ENCODE peak calls at places on chromosomes 4 and X, in four cellular contexts. M, K, T and J are unnamed samples.

GRCh38 chrX:16444353-16444752 is 205.6 kb upstream of the S100G start:
- DNase-seq in M (no peak), T (no peak), K (no peak), J (peak)

GRCh38 chr4:25096553-25097443 is 63.5 kb downstream of the SEPSECS start:
- DNase-seq in K (no peak), M (no peak), T (no peak), J (no peak)

GRCh38 chrX:133056341-133056740 is 40.6 kb downstream of the USP26 start:
- DNase-seq in K (no peak), M (no peak), T (no peak), J (no peak)

GRCh38 chr4:186699298-186699697 is 24.4 kb downstream of the FAT1 start:
- DNase-seq in K (no peak), M (no peak), T (no peak), J (peak)

GRCh38 chr4:119135721-119136121 is at the start of gene MYOZ2:
- DNase-seq in M (no peak), T (peak), K (no peak), J (peak)

GRCh38 chrX:153226344-153227190 is 47.5 kb downstream of the MAGEA1 start:
- DNase-seq in T (no peak), K (peak), M (no peak), J (peak)

GRCh38 chr4:73606465-73606974 is 13.7 kb downstream of the RASSF6 start:
- DNase-seq in T (no peak), M (peak), K (no peak), J (no peak)

GRCh38 chr4:150323551-150324325 is 245.5 kb downstream of the DCLK2 start:
- DNase-seq in T (peak), K (no peak), M (no peak), J (peak)

GRCh38 chrX:123357941-123358340 is 173.9 kb downstream of the GRIA3 start:
- DNase-seq in T (no peak), M (peak), K (no peak), J (no peak)

GRCh38 chr4:38411092-38411491 is 252.9 kb upstream of the KLF3 start:
- DNase-seq in K (no peak), T (no peak), M (peak), J (no peak)

GRCh38 chr4:35538807-35539206 is 705.5 kb downstream of the ARAP2 start:
- DNase-seq in T (no peak), M (no peak), K (no peak), J (no peak)

GRCh38 chr4:149512489-149512888 is 303.2 kb downstream of the IQCM start:
- DNase-seq in T (no peak), K (no peak), M (no peak), J (no peak)

GRCh38 chr4:15556533-15556932 is 86.9 kb downstream of the CC2D2A start:
- DNase-seq in T (no peak), M (no peak), K (no peak), J (no peak)

GRCh38 chr4:79164961-79165610 is 160.8 kb downstream of the NAA11 start:
- DNase-seq in M (no peak), K (no peak), T (no peak), J (no peak)

GRCh38 chr4:85938062-85938461 is 421.8 kb downstream of the MAPK10 start:
- DNase-seq in T (no peak), K (no peak), M (no peak), J (no peak)

GRCh38 chr4:54067163-54067562 is 2.8 kb upstream of the CHIC2 start:
- DNase-seq in M (no peak), T (peak), K (no peak), J (peak)

GRCh38 chr4:24166501-24166900 is 276.7 kb upstream of the PPARGC1A start:
- DNase-seq in T (no peak), M (no peak), K (no peak), J (no peak)

GRCh38 chr4:60201052-60201673 is 999.0 kb upstream of the ADGRL3 start:
- DNase-seq in M (no peak), T (peak), K (peak), J (peak)

GRCh38 chrX:15496809-15497208 is 3.7 kb upstream of the PIR start:
- DNase-seq in K (no peak), T (peak), M (no peak), J (no peak)

GRCh38 chrX:139877710-139878414 is 55.0 kb downstream of the ATP11C start:
- DNase-seq in T (no peak), M (no peak), K (no peak), J (peak)

GRCh38 chrX:113868169-113868568 is 715.7 kb upstream of the HTR2C start:
- DNase-seq in K (peak), M (no peak), T (no peak), J (no peak)

GRCh38 chrX:29397506-29397905 is 810.3 kb downstream of the IL1RAPL1 start:
- DNase-seq in M (no peak), K (no peak), T (no peak), J (peak)

GRCh38 chr4:52126946-52127345 is 75.8 kb downstream of the SPATA18 start:
- DNase-seq in M (no peak), T (no peak), K (no peak), J (peak)

GRCh38 chr4:39706334-39706733 is 8.4 kb downstream of the UBE2K start:
- DNase-seq in M (no peak), T (peak), K (no peak), J (peak)

GRCh38 chrX:17769701-17770269 is 32.5 kb downstream of the SCML1 start:
- DNase-seq in K (no peak), T (no peak), M (no peak), J (no peak)

GRCh38 chr4:87377816-87378215 is 13.2 kb downstream of the HSD17B11 start:
- DNase-seq in M (no peak), T (no peak), K (no peak), J (no peak)

GRCh38 chrX:20056704-20057103 is 60.0 kb downstream of the MAP7D2 start:
- DNase-seq in K (no peak), T (no peak), M (no peak), J (peak)

GRCh38 chr4:154310578-154310977 is 181.0 kb downstream of the DCHS2 start:
- DNase-seq in M (no peak), K (no peak), T (no peak), J (no peak)

GRCh38 chr4:154308207-154308606 is 183.4 kb downstream of the DCHS2 start:
- DNase-seq in M (no peak), K (no peak), T (no peak), J (no peak)

GRCh38 chr4:154304679-154305078 is 186.9 kb downstream of the DCHS2 start:
- DNase-seq in M (no peak), K (no peak), T (no peak), J (no peak)
- TF ChIP-seq FOS in M (no peak), K (no peak), T (no peak), J (no peak)

GRCh38 chr4:14334166-14334565 is 668.1 kb upstream of the CPEB2 start:
- DNase-seq in K (no peak), T (no peak), M (no peak), J (no peak)

GRCh38 chr4:14338866-14339265 is 663.4 kb upstream of the CPEB2 start:
- DNase-seq in K (no peak), T (no peak), M (no peak), J (no peak)

GRCh38 chr4:14335872-14336271 is 666.4 kb upstream of the CPEB2 start:
- DNase-seq in K (no peak), M (no peak), T (no peak), J (no peak)

GRCh38 chr4:14338206-14338605 is 664.1 kb upstream of the CPEB2 start:
- DNase-seq in M (no peak), T (no peak), K (no peak), J (peak)

DNA sequence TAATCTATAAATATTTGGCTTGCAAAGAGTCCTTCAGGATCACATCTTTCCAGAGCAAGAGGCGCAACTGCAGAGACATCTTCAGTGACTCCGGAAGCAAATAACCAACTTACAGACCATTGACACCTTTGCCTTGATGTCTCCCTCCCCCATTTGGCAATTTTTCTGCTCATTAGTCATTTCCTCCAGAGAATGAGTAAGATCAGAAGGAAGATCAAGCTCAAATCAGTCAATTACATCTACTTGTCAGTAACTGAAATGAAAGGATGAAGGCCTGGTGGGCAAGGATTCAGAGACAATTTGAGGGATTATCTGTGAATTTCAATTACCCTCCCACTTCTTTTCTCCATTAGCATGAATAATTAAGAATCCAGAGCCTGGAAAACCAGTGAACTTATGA is 665.6 kb upstream of the CPEB2 start:
- DNase-seq in K (no peak), M (no peak), T (no peak), J (no peak)
- TF ChIP-seq FOS in K (no peak), M (no peak), T (no peak), J (no peak)

DNA sequence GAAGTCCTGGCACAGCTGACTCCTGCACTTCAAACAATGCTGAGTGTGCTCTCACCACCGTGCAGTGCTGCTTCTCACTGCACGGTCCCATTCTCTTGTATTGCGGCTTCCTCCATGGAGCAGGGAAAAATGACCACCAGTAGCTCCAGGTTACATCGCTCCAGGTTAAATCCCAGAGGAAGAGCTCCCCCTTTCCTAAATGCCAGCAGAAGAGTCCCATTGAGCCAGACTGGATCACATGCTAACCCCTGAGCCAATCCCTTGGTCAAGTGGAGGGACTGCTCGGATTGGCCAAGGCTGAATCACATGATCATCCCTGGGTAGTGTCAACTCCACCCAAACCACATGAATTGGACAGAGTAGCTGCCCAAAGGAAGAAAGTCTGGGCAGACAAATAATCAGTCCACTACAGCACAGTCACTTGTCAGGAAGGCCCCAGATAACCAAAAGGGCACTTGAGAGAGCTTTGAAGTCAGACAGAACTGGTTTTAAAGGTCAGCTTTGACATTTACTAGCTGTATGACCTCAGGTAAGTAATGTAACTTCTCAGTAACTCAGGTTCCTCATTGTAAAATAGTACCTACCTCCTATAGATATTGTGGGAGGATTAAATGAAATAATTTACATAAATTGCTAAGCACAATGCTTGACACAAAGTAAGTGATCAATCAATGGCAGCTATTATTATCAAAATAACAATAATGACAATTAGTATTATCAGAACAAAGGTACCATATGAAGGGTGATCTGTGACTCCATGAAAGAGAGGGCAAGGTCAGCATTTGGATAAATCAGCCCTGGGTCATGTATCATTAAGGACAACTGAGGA is 14.3 kb downstream of the TEC start:
- DNase-seq in M (no peak), T (no peak), K (peak), J (no peak)
- TF ChIP-seq FOS in M (no peak), T (no peak), K (peak), J (no peak)

DNA sequence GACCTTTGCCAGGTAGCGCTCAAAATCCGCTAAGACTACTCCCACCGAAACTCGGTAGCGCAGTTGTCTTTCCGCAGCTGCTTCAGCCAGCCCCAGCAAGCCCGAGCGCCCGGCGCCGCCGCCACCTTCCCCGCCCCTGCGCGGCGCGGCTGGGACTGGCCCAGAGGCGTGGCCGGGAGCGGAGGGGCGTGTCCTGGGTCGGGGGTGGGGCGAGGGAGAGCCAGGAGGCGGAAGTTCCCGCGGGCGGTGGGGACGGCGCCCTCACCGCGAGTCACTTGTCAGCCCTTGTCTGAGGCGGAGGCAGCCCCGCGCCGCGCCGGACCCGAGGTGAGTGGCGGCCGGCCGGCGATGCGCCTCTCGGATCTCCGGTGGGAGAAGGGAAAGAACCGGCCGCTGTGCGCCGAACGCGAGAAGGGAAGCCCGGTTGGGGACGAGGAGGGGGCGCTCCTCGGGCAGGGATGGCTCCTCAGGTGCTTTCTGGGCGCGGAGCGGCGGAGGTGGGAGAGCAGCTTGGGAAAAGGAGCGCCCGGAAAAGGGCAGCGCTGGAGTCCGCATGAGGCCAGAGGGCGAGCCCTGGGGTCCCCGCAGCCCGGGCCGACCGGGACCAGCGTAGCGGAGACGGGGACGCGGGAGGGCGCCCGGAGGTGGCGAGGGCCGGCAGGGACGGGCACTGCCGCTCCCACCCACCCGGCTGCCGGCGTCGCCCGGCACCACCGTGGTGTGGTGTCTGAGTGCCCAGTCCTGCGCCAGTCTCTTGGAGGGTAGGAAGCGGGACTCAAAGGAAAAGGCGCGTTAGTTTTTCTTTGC is at the start of gene PDLIM5:
- DNase-seq in M (peak), T (peak), K (peak), J (peak)
- TF ChIP-seq FOS in M (no peak), T (peak), K (no peak), J (no peak)

DNA sequence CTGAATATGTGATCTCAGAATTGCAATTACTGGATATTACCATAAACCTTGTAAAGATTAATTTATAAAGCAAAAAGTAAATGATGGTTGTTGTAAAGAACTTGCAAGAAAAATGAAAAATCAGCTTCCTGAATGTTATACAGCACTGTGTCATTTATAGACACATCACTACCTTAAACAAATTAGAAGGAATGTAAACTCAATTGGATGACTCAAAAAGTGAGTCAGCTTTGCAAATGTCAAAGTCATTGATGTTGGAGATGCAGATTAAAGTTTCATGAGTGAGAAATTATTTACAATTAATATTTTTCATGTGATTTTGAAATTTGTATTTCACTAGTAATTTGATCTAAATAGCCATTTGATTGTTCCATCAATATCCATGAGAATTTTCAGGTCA is 193.2 kb downstream of the RAPGEF2 start:
- DNase-seq in K (no peak), T (peak), M (no peak), J (peak)
- TF ChIP-seq FOS in K (no peak), T (peak), M (no peak), J (peak)

DNA sequence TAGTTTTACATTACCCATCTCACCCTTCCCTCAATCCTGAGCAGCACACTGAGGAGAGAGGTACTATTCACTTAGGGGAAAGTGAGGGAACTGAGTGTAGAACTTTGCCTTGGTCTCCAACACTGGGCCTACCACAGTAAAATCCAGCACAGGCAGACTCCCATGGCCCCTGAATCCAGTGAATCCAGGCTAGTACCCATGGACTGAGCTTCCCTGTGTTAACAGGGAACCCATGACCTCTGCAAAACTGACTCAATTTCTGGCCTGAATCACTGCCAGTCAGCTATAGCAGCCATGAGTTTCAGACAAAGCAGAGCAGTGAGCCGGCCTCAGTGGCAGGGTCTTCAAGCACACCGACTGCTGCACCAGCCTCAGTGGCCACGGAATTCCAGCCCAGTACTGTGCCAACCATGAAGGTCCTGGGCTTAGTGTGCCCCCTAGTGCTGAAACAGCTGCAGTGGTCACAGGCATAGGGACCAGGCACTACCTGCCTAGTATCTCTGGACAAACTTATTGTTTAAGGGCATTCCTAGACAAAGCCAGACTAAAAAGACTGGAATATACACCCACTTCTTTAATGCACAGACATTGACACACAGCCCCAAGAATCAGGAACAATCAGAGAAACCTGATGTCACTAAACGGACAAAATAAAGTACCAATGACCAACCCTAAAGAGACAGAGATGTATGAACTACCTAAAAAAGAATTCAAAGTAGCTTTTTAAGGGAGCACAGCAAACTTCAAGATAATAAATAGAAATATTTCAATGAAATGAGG is 127.4 kb upstream of the RPL34 start:
- DNase-seq in T (no peak), K (peak), M (no peak), J (peak)
- TF ChIP-seq FOS in T (no peak), K (no peak), M (no peak), J (no peak)

DNA sequence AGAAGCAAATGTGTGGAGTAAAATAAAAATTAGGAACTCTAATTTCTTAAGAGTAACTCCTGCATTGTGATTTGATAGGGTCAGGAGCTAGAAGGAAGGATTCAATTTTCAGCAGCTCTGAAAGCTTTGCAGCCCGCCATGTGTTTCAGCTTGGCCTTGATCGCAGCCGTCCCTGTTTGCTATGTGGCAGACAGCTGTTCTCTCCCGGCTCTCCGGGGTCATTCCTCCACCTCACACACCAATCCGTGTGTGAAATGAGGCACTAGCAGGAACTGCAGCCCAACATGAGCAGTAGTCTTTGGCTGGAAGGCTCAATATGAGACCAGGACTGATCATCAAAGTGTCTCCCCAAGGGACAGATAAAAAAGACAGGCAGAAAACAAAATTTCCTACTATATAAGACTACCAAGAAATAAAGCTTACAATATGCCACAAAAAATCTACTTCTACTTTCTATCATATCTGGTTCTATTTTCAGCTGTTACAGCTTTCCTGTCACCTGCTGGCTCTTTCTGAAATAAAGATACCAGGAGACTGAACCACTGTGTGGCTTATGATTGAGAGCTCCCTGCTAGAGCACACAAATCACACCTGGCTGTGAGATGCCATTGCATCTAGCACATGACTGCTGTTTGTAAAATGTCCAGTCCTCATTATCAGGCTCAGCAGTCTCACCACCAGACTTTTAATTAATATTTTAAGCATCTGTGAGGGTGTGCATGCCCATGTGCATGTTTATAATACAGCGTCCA is 44.1 kb upstream of the SEC24B start:
- DNase-seq in K (no peak), T (no peak), M (peak), J (no peak)
- TF ChIP-seq FOS in K (no peak), T (no peak), M (no peak), J (no peak)

DNA sequence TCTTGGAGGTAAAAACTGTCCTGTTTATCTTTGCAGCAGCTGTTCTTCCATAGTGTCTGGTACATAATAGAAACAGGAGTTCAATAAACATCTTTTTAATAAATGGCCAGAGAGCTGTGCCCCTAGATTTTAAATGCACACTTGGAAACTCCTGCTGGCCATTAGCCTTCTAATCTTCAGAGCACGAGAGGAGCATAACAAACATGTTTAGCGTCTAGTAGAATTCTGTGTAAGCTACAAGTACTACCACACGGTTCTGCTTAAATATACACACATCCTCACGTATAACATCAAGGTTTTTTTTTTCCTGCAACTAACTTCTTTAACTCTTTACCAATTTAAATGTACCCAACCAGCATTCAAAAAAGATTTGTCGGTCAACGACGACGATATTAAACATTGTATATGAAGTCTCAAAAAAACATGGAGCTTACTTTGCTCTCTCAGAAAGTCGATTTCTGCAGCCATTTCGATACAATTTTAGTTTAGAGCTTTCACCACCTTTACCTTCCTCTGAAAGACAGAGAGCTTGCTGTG is 635 bp downstream of the SCLT1 start:
- DNase-seq in T (no peak), K (no peak), M (no peak), J (peak)
- TF ChIP-seq FOS in T (no peak), K (no peak), M (no peak), J (no peak)